ENCODE peak calls at places on chromosomes 1 and 21, in ten cellular contexts. One of them, this sample, is unnamed.

GRCh38 chr1:197745911-197746310 is 29.4 kb downstream of the DENND1B start:
- DNase-seq in activated T-helper 2 cell treated with anti-CD3 and anti-CD28 coated beads, Interferon-gamma antibody, Interleukin-2, Interleukin-4, amounts not matched to agents 10 μg/mL and 5 μg/mL and 100 μg/mL, durations not matched to agents 14 hours and 24 hours and 36 hours: no peak
- DNase-seq in HT1080: no peak
- DNase-seq in fibroblast of pulmonary artery: no peak
- DNase-seq in stromal cell of bone marrow: no peak
- DNase-seq in tibial nerve: no peak
- DNase-seq in NCI-H1092: no peak
- DNase-seq in OCI-M1: no peak
- DNase-seq in NCI-H2107: no peak
- DNase-seq in fibroblast of the conjunctiva: no peak
- DNase-seq in this sample: no peak

GRCh38 chr1:82782599-82782998 is 981.9 kb downstream of the ADGRL2 start:
- DNase-seq in NCI-H1092: no peak
- DNase-seq in stromal cell of bone marrow: no peak
- DNase-seq in HT1080: no peak
- DNase-seq in NCI-H2107: no peak
- DNase-seq in tibial nerve: no peak
- DNase-seq in fibroblast of the conjunctiva: no peak
- DNase-seq in OCI-M1: no peak
- DNase-seq in fibroblast of pulmonary artery: no peak
- DNase-seq in activated T-helper 2 cell treated with anti-CD3 and anti-CD28 coated beads, Interferon-gamma antibody, Interleukin-2, Interleukin-4, amounts not matched to agents 10 μg/mL and 5 μg/mL and 100 μg/mL, durations not matched to agents 14 hours and 24 hours and 36 hours: no peak
- DNase-seq in this sample: no peak

GRCh38 chr1:222813866-222814535 is 838 bp upstream of the DISP1 start:
- DNase-seq in activated T-helper 2 cell treated with anti-CD3 and anti-CD28 coated beads, Interferon-gamma antibody, Interleukin-2, Interleukin-4, amounts not matched to agents 10 μg/mL and 5 μg/mL and 100 μg/mL, durations not matched to agents 14 hours and 24 hours and 36 hours: no peak
- DNase-seq in OCI-M1: no peak
- DNase-seq in NCI-H1092: no peak
- DNase-seq in fibroblast of the conjunctiva: no peak
- DNase-seq in HT1080: peak; percentile 52
- DNase-seq in NCI-H2107: no peak
- DNase-seq in tibial nerve: peak; percentile 10
- DNase-seq in fibroblast of pulmonary artery: no peak
- DNase-seq in stromal cell of bone marrow: no peak
- DNase-seq in this sample: no peak

GRCh38 chr1:78369546-78369945 is 121.2 kb upstream of the PTGFR start:
- DNase-seq in fibroblast of pulmonary artery: peak; percentile 58
- DNase-seq in fibroblast of the conjunctiva: no peak
- DNase-seq in OCI-M1: no peak
- DNase-seq in activated T-helper 2 cell treated with anti-CD3 and anti-CD28 coated beads, Interferon-gamma antibody, Interleukin-2, Interleukin-4, amounts not matched to agents 10 μg/mL and 5 μg/mL and 100 μg/mL, durations not matched to agents 14 hours and 24 hours and 36 hours: no peak
- DNase-seq in HT1080: no peak
- DNase-seq in NCI-H2107: no peak
- DNase-seq in NCI-H1092: no peak
- DNase-seq in stromal cell of bone marrow: no peak
- DNase-seq in tibial nerve: no peak
- DNase-seq in this sample: no peak

GRCh38 chr1:220748091-220748934 is at the start of gene MTARC2:
- DNase-seq in fibroblast of pulmonary artery: peak; percentile 71
- DNase-seq in activated T-helper 2 cell treated with anti-CD3 and anti-CD28 coated beads, Interferon-gamma antibody, Interleukin-2, Interleukin-4, amounts not matched to agents 10 μg/mL and 5 μg/mL and 100 μg/mL, durations not matched to agents 14 hours and 24 hours and 36 hours: no peak
- DNase-seq in NCI-H1092: peak; percentile 69
- DNase-seq in HT1080: peak; percentile 79
- DNase-seq in stromal cell of bone marrow: peak; percentile 44
- DNase-seq in tibial nerve: peak; percentile 71
- DNase-seq in OCI-M1: no peak
- DNase-seq in fibroblast of the conjunctiva: peak; percentile 40
- DNase-seq in NCI-H2107: peak; percentile 41
- DNase-seq in this sample: peak; percentile 93

GRCh38 chr21:45167796-45168222 is 93.4 kb downstream of the ADARB1 start:
- DNase-seq in stromal cell of bone marrow: peak; percentile 45
- DNase-seq in fibroblast of pulmonary artery: peak; percentile 78
- DNase-seq in OCI-M1: peak; percentile 32
- DNase-seq in NCI-H1092: no peak
- DNase-seq in fibroblast of the conjunctiva: peak; percentile 58
- DNase-seq in NCI-H2107: no peak
- DNase-seq in HT1080: no peak
- DNase-seq in activated T-helper 2 cell treated with anti-CD3 and anti-CD28 coated beads, Interferon-gamma antibody, Interleukin-2, Interleukin-4, amounts not matched to agents 10 μg/mL and 5 μg/mL and 100 μg/mL, durations not matched to agents 14 hours and 24 hours and 36 hours: no peak
- DNase-seq in tibial nerve: no peak
- DNase-seq in this sample: no peak

GRCh38 chr1:224189561-224189960 is 6.5 kb downstream of the DEGS1 start:
- DNase-seq in fibroblast of the conjunctiva: no peak
- DNase-seq in stromal cell of bone marrow: no peak
- DNase-seq in OCI-M1: no peak
- DNase-seq in activated T-helper 2 cell treated with anti-CD3 and anti-CD28 coated beads, Interferon-gamma antibody, Interleukin-2, Interleukin-4, amounts not matched to agents 10 μg/mL and 5 μg/mL and 100 μg/mL, durations not matched to agents 14 hours and 24 hours and 36 hours: no peak
- DNase-seq in NCI-H1092: no peak
- DNase-seq in fibroblast of pulmonary artery: no peak
- DNase-seq in tibial nerve: no peak
- DNase-seq in NCI-H2107: no peak
- DNase-seq in HT1080: no peak
- DNase-seq in this sample: no peak

GRCh38 chr1:184218436-184218835 is 166.9 kb downstream of the TSEN15 start:
- DNase-seq in fibroblast of pulmonary artery: no peak
- DNase-seq in tibial nerve: no peak
- DNase-seq in HT1080: no peak
- DNase-seq in NCI-H2107: no peak
- DNase-seq in stromal cell of bone marrow: no peak
- DNase-seq in OCI-M1: no peak
- DNase-seq in NCI-H1092: no peak
- DNase-seq in fibroblast of the conjunctiva: no peak
- DNase-seq in activated T-helper 2 cell treated with anti-CD3 and anti-CD28 coated beads, Interferon-gamma antibody, Interleukin-2, Interleukin-4, amounts not matched to agents 10 μg/mL and 5 μg/mL and 100 μg/mL, durations not matched to agents 14 hours and 24 hours and 36 hours: no peak
- DNase-seq in this sample: no peak

GRCh38 chr1:84995484-84996334 is 1.2 kb downstream of the MCOLN2 start:
- DNase-seq in NCI-H1092: no peak
- DNase-seq in tibial nerve: no peak
- DNase-seq in HT1080: no peak
- DNase-seq in stromal cell of bone marrow: no peak
- DNase-seq in fibroblast of the conjunctiva: no peak
- DNase-seq in fibroblast of pulmonary artery: no peak
- DNase-seq in OCI-M1: no peak
- DNase-seq in activated T-helper 2 cell treated with anti-CD3 and anti-CD28 coated beads, Interferon-gamma antibody, Interleukin-2, Interleukin-4, amounts not matched to agents 10 μg/mL and 5 μg/mL and 100 μg/mL, durations not matched to agents 14 hours and 24 hours and 36 hours: no peak
- DNase-seq in NCI-H2107: no peak
- DNase-seq in this sample: no peak

GRCh38 chr1:223363856-223364684 is at the start of gene SUSD4:
- DNase-seq in stromal cell of bone marrow: no peak
- DNase-seq in tibial nerve: no peak
- DNase-seq in OCI-M1: no peak
- DNase-seq in activated T-helper 2 cell treated with anti-CD3 and anti-CD28 coated beads, Interferon-gamma antibody, Interleukin-2, Interleukin-4, amounts not matched to agents 10 μg/mL and 5 μg/mL and 100 μg/mL, durations not matched to agents 14 hours and 24 hours and 36 hours: peak; percentile 45
- DNase-seq in NCI-H2107: peak; percentile 58
- DNase-seq in fibroblast of pulmonary artery: no peak
- DNase-seq in fibroblast of the conjunctiva: no peak
- DNase-seq in HT1080: no peak
- DNase-seq in NCI-H1092: peak; percentile 82
- DNase-seq in this sample: no peak

GRCh38 chr1:46547481-46548383 is 3.7 kb downstream of the KNCN start:
- DNase-seq in stromal cell of bone marrow: peak; percentile 47
- DNase-seq in activated T-helper 2 cell treated with anti-CD3 and anti-CD28 coated beads, Interferon-gamma antibody, Interleukin-2, Interleukin-4, amounts not matched to agents 10 μg/mL and 5 μg/mL and 100 μg/mL, durations not matched to agents 14 hours and 24 hours and 36 hours: no peak
- DNase-seq in fibroblast of the conjunctiva: peak; percentile 31
- DNase-seq in HT1080: peak; percentile 48
- DNase-seq in fibroblast of pulmonary artery: peak; percentile 70
- DNase-seq in tibial nerve: peak; percentile 50
- DNase-seq in NCI-H1092: peak; percentile 16
- DNase-seq in NCI-H2107: no peak
- DNase-seq in OCI-M1: peak; percentile 80
- DNase-seq in this sample: no peak

GRCh38 chr1:77533660-77534295 is 148.7 kb downstream of the ZZZ3 start:
- DNase-seq in fibroblast of pulmonary artery: peak; percentile 83
- DNase-seq in NCI-H1092: no peak
- DNase-seq in fibroblast of the conjunctiva: peak; percentile 79
- DNase-seq in HT1080: peak; percentile 64
- DNase-seq in activated T-helper 2 cell treated with anti-CD3 and anti-CD28 coated beads, Interferon-gamma antibody, Interleukin-2, Interleukin-4, amounts not matched to agents 10 μg/mL and 5 μg/mL and 100 μg/mL, durations not matched to agents 14 hours and 24 hours and 36 hours: peak; percentile 27
- DNase-seq in tibial nerve: no peak
- DNase-seq in NCI-H2107: peak; percentile 26
- DNase-seq in stromal cell of bone marrow: peak; percentile 59
- DNase-seq in OCI-M1: peak; percentile 82
- DNase-seq in this sample: no peak

GRCh38 chr1:110339040-110339426 is at the start of gene RBM15:
- DNase-seq in NCI-H2107: peak; percentile 100
- DNase-seq in activated T-helper 2 cell treated with anti-CD3 and anti-CD28 coated beads, Interferon-gamma antibody, Interleukin-2, Interleukin-4, amounts not matched to agents 10 μg/mL and 5 μg/mL and 100 μg/mL, durations not matched to agents 14 hours and 24 hours and 36 hours: peak; percentile 98
- DNase-seq in OCI-M1: peak; percentile 100
- DNase-seq in HT1080: peak; percentile 100
- DNase-seq in NCI-H1092: peak; percentile 100
- DNase-seq in tibial nerve: peak; percentile 100
- DNase-seq in fibroblast of pulmonary artery: peak; percentile 100
- DNase-seq in stromal cell of bone marrow: no peak
- DNase-seq in fibroblast of the conjunctiva: peak; percentile 100
- DNase-seq in this sample: peak; percentile 100

GRCh38 chr1:79259390-79260336 is 253.1 kb upstream of the ADGRL4 start:
- DNase-seq in OCI-M1: peak; percentile 60
- DNase-seq in NCI-H2107: no peak
- DNase-seq in fibroblast of pulmonary artery: peak; percentile 71
- DNase-seq in activated T-helper 2 cell treated with anti-CD3 and anti-CD28 coated beads, Interferon-gamma antibody, Interleukin-2, Interleukin-4, amounts not matched to agents 10 μg/mL and 5 μg/mL and 100 μg/mL, durations not matched to agents 14 hours and 24 hours and 36 hours: no peak
- DNase-seq in fibroblast of the conjunctiva: peak; percentile 54
- DNase-seq in tibial nerve: no peak
- DNase-seq in NCI-H1092: no peak
- DNase-seq in HT1080: peak; percentile 48
- DNase-seq in stromal cell of bone marrow: peak; percentile 52
- DNase-seq in this sample: no peak

GRCh38 chr1:59485949-59486348 is 189.1 kb downstream of the FGGY start:
- DNase-seq in OCI-M1: peak; percentile 11
- DNase-seq in fibroblast of the conjunctiva: no peak
- DNase-seq in NCI-H2107: no peak
- DNase-seq in stromal cell of bone marrow: no peak
- DNase-seq in HT1080: no peak
- DNase-seq in tibial nerve: no peak
- DNase-seq in activated T-helper 2 cell treated with anti-CD3 and anti-CD28 coated beads, Interferon-gamma antibody, Interleukin-2, Interleukin-4, amounts not matched to agents 10 μg/mL and 5 μg/mL and 100 μg/mL, durations not matched to agents 14 hours and 24 hours and 36 hours: no peak
- DNase-seq in fibroblast of pulmonary artery: no peak
- DNase-seq in NCI-H1092: no peak
- DNase-seq in this sample: no peak

GRCh38 chr1:78145105-78145580 is 99.4 kb downstream of the GIPC2 start:
- DNase-seq in activated T-helper 2 cell treated with anti-CD3 and anti-CD28 coated beads, Interferon-gamma antibody, Interleukin-2, Interleukin-4, amounts not matched to agents 10 μg/mL and 5 μg/mL and 100 μg/mL, durations not matched to agents 14 hours and 24 hours and 36 hours: no peak
- DNase-seq in HT1080: peak; percentile 73
- DNase-seq in OCI-M1: peak; percentile 92
- DNase-seq in NCI-H2107: no peak
- DNase-seq in NCI-H1092: peak; percentile 22
- DNase-seq in fibroblast of the conjunctiva: peak; percentile 88
- DNase-seq in tibial nerve: peak; percentile 73
- DNase-seq in stromal cell of bone marrow: peak; percentile 75
- DNase-seq in fibroblast of pulmonary artery: peak; percentile 83
- DNase-seq in this sample: no peak

GRCh38 chr21:42220138-42220701 is 1.3 kb downstream of the ABCG1 start:
- DNase-seq in NCI-H2107: peak; percentile 85
- DNase-seq in HT1080: peak; percentile 26
- DNase-seq in activated T-helper 2 cell treated with anti-CD3 and anti-CD28 coated beads, Interferon-gamma antibody, Interleukin-2, Interleukin-4, amounts not matched to agents 10 μg/mL and 5 μg/mL and 100 μg/mL, durations not matched to agents 14 hours and 24 hours and 36 hours: peak; percentile 77
- DNase-seq in fibroblast of pulmonary artery: peak; percentile 89
- DNase-seq in stromal cell of bone marrow: peak; percentile 41
- DNase-seq in NCI-H1092: peak; percentile 85
- DNase-seq in OCI-M1: no peak
- DNase-seq in tibial nerve: peak; percentile 59
- DNase-seq in fibroblast of the conjunctiva: peak; percentile 28
- DNase-seq in this sample: no peak

GRCh38 chr1:64471724-64472276 is 1.9 kb downstream of the CACHD1 start:
- DNase-seq in fibroblast of pulmonary artery: peak; percentile 6
- DNase-seq in fibroblast of the conjunctiva: no peak
- DNase-seq in activated T-helper 2 cell treated with anti-CD3 and anti-CD28 coated beads, Interferon-gamma antibody, Interleukin-2, Interleukin-4, amounts not matched to agents 10 μg/mL and 5 μg/mL and 100 μg/mL, durations not matched to agents 14 hours and 24 hours and 36 hours: no peak
- DNase-seq in NCI-H2107: no peak
- DNase-seq in OCI-M1: no peak
- DNase-seq in tibial nerve: no peak
- DNase-seq in NCI-H1092: no peak
- DNase-seq in HT1080: no peak
- DNase-seq in stromal cell of bone marrow: no peak
- DNase-seq in this sample: no peak

GRCh38 chr1:24206516-24207394 is 19.7 kb upstream of the IFNLR1 start:
- DNase-seq in activated T-helper 2 cell treated with anti-CD3 and anti-CD28 coated beads, Interferon-gamma antibody, Interleukin-2, Interleukin-4, amounts not matched to agents 10 μg/mL and 5 μg/mL and 100 μg/mL, durations not matched to agents 14 hours and 24 hours and 36 hours: no peak
- DNase-seq in tibial nerve: no peak
- DNase-seq in stromal cell of bone marrow: no peak
- DNase-seq in OCI-M1: no peak
- DNase-seq in HT1080: no peak
- DNase-seq in fibroblast of the conjunctiva: no peak
- DNase-seq in NCI-H1092: no peak
- DNase-seq in fibroblast of pulmonary artery: no peak
- DNase-seq in NCI-H2107: no peak
- DNase-seq in this sample: no peak

GRCh38 chr1:169812131-169812530 is 17.4 kb upstream of the METTL18 start:
- DNase-seq in NCI-H1092: no peak
- DNase-seq in HT1080: no peak
- DNase-seq in stromal cell of bone marrow: no peak
- DNase-seq in activated T-helper 2 cell treated with anti-CD3 and anti-CD28 coated beads, Interferon-gamma antibody, Interleukin-2, Interleukin-4, amounts not matched to agents 10 μg/mL and 5 μg/mL and 100 μg/mL, durations not matched to agents 14 hours and 24 hours and 36 hours: no peak
- DNase-seq in NCI-H2107: no peak
- DNase-seq in fibroblast of the conjunctiva: no peak
- DNase-seq in tibial nerve: no peak
- DNase-seq in fibroblast of pulmonary artery: peak; percentile 3
- DNase-seq in OCI-M1: no peak
- DNase-seq in this sample: no peak

GRCh38 chr1:241638091-241638682 is 2.0 kb downstream of the CHML start:
- DNase-seq in NCI-H1092: no peak
- DNase-seq in fibroblast of pulmonary artery: no peak
- DNase-seq in tibial nerve: no peak
- DNase-seq in stromal cell of bone marrow: no peak
- DNase-seq in NCI-H2107: no peak
- DNase-seq in OCI-M1: peak; percentile 66
- DNase-seq in fibroblast of the conjunctiva: no peak
- DNase-seq in activated T-helper 2 cell treated with anti-CD3 and anti-CD28 coated beads, Interferon-gamma antibody, Interleukin-2, Interleukin-4, amounts not matched to agents 10 μg/mL and 5 μg/mL and 100 μg/mL, durations not matched to agents 14 hours and 24 hours and 36 hours: no peak
- DNase-seq in HT1080: no peak
- DNase-seq in this sample: no peak

GRCh38 chr1:3717041-3717714 is 35.1 kb upstream of the CCDC27 start:
- DNase-seq in tibial nerve: no peak
- DNase-seq in NCI-H1092: no peak
- DNase-seq in fibroblast of the conjunctiva: no peak
- DNase-seq in OCI-M1: peak; percentile 19
- DNase-seq in activated T-helper 2 cell treated with anti-CD3 and anti-CD28 coated beads, Interferon-gamma antibody, Interleukin-2, Interleukin-4, amounts not matched to agents 10 μg/mL and 5 μg/mL and 100 μg/mL, durations not matched to agents 14 hours and 24 hours and 36 hours: no peak
- DNase-seq in stromal cell of bone marrow: no peak
- DNase-seq in HT1080: no peak
- DNase-seq in fibroblast of pulmonary artery: no peak
- DNase-seq in NCI-H2107: no peak
- DNase-seq in this sample: no peak

GRCh38 chr1:111563619-111564018 is 56.0 kb upstream of the RAP1A start:
- DNase-seq in fibroblast of the conjunctiva: no peak
- DNase-seq in activated T-helper 2 cell treated with anti-CD3 and anti-CD28 coated beads, Interferon-gamma antibody, Interleukin-2, Interleukin-4, amounts not matched to agents 10 μg/mL and 5 μg/mL and 100 μg/mL, durations not matched to agents 14 hours and 24 hours and 36 hours: no peak
- DNase-seq in tibial nerve: no peak
- DNase-seq in HT1080: peak; percentile 86
- DNase-seq in OCI-M1: no peak
- DNase-seq in NCI-H1092: no peak
- DNase-seq in fibroblast of pulmonary artery: peak; percentile 67
- DNase-seq in NCI-H2107: no peak
- DNase-seq in stromal cell of bone marrow: peak; percentile 45
- DNase-seq in this sample: no peak

GRCh38 chr1:219432966-219433365 is 179.9 kb downstream of the ZC3H11B start:
- DNase-seq in NCI-H1092: no peak
- DNase-seq in fibroblast of the conjunctiva: no peak
- DNase-seq in fibroblast of pulmonary artery: peak; percentile 22
- DNase-seq in activated T-helper 2 cell treated with anti-CD3 and anti-CD28 coated beads, Interferon-gamma antibody, Interleukin-2, Interleukin-4, amounts not matched to agents 10 μg/mL and 5 μg/mL and 100 μg/mL, durations not matched to agents 14 hours and 24 hours and 36 hours: no peak
- DNase-seq in tibial nerve: no peak
- DNase-seq in stromal cell of bone marrow: no peak
- DNase-seq in OCI-M1: no peak
- DNase-seq in HT1080: no peak
- DNase-seq in NCI-H2107: no peak
- DNase-seq in this sample: no peak

GRCh38 chr1:10508511-10508951 is 33.8 kb downstream of the PEX14 start:
- DNase-seq in tibial nerve: no peak
- DNase-seq in OCI-M1: no peak
- DNase-seq in fibroblast of pulmonary artery: no peak
- DNase-seq in fibroblast of the conjunctiva: no peak
- DNase-seq in NCI-H2107: no peak
- DNase-seq in activated T-helper 2 cell treated with anti-CD3 and anti-CD28 coated beads, Interferon-gamma antibody, Interleukin-2, Interleukin-4, amounts not matched to agents 10 μg/mL and 5 μg/mL and 100 μg/mL, durations not matched to agents 14 hours and 24 hours and 36 hours: no peak
- DNase-seq in NCI-H1092: peak; percentile 53
- DNase-seq in stromal cell of bone marrow: no peak
- DNase-seq in HT1080: no peak
- DNase-seq in this sample: no peak

GRCh38 chr1:119531606-119532323 is 24.8 kb downstream of the HSD3B1 start:
- DNase-seq in OCI-M1: no peak
- DNase-seq in fibroblast of pulmonary artery: no peak
- DNase-seq in NCI-H1092: no peak
- DNase-seq in stromal cell of bone marrow: peak; percentile 6
- DNase-seq in fibroblast of the conjunctiva: no peak
- DNase-seq in NCI-H2107: no peak
- DNase-seq in activated T-helper 2 cell treated with anti-CD3 and anti-CD28 coated beads, Interferon-gamma antibody, Interleukin-2, Interleukin-4, amounts not matched to agents 10 μg/mL and 5 μg/mL and 100 μg/mL, durations not matched to agents 14 hours and 24 hours and 36 hours: no peak
- DNase-seq in HT1080: no peak
- DNase-seq in tibial nerve: no peak
- DNase-seq in this sample: no peak

This sample was measured in coronary artery.